ENCODE peak calls at places on chromosomes 16 and 17, in six cellular contexts. Z is T-helper 2 cell, D is H9, J is brain microvascular endothelial cell, O is Peyer's patch, Y is CD14-positive monocyte. G is an unnamed sample.

GRCh38 chr16:8590811-8591210 is 500 bp upstream of the TMEM114 start:
- DNase-seq in Z (no peak), D (no peak), J (no peak), O (no peak), Y (no peak), G (no peak)

GRCh38 chr17:73304971-73305786 is 6.6 kb downstream of the CDC42EP4 start:
- DNase-seq in Z (no peak), D (peak; percentile 85), J (peak; percentile 70), O (no peak), Y (no peak), G (no peak)

GRCh38 chr17:19372439-19372838 is 5.9 kb upstream of the MAPK7 start:
- DNase-seq in Z (no peak), D (peak; percentile 31), J (no peak), O (no peak), Y (peak; percentile 34), G (no peak)

GRCh38 chr16:71226229-71227141 is 4.0 kb downstream of the HYDIN start:
- DNase-seq in Z (no peak), D (no peak), J (no peak), O (no peak), Y (no peak), G (no peak)

GRCh38 chr16:10787304-10787703 is 31.3 kb downstream of the TVP23A start:
- DNase-seq in Z (no peak), D (no peak), J (no peak), O (peak; percentile 55), Y (no peak), G (no peak)

GRCh38 chr16:46929378-46930332 is 43.8 kb downstream of the DNAJA2 start:
- DNase-seq in Z (peak; percentile 20), D (peak; percentile 81), J (peak; percentile 29), O (peak; percentile 61), Y (peak; percentile 66), G (peak; percentile 72)

GRCh38 chr16:68091604-68092261 is 6.6 kb downstream of the NFATC3 start:
- DNase-seq in Z (no peak), D (no peak), J (peak; percentile 28), O (no peak), Y (no peak), G (no peak)

GRCh38 chr16:68275611-68276191 is 11.4 kb downstream of the SLC7A6 start:
- DNase-seq in Z (peak; percentile 68), D (no peak), J (no peak), O (peak; percentile 64), Y (no peak), G (peak; percentile 67)

GRCh38 chr17:49342575-49342936 is 19.5 kb downstream of the ZNF652 start:
- DNase-seq in Z (no peak), D (no peak), J (no peak), O (no peak), Y (no peak), G (no peak)

GRCh38 chr16:4767872-4768548 is 1.0 kb upstream of the ZNF500 start:
- DNase-seq in Z (no peak), D (no peak), J (peak; percentile 16), O (peak; percentile 23), Y (no peak), G (no peak)

GRCh38 chr16:27242868-27243590 is 25.5 kb downstream of the NSMCE1 start:
- DNase-seq in Z (no peak), D (peak; percentile 36), J (peak; percentile 99), O (no peak), Y (peak; percentile 74), G (peak; percentile 54)

G was measured in activated CD8-positive, alpha-beta T cell treated with anti-CD3 and anti-CD28 coated beads, Interleukin-2, amount 10 ng/mL, durations not matched to agents 7 days and 5 days.